ENCODE peak calls at places on chromosome X, in seven cellular contexts. C is lower leg skin; V is fibroblast of mammary gland; I is kidney epithelial cell; R is CD4-positive, CD25-positive, alpha-beta regulatory T cell; O is astrocyte of the spinal cord; J is BJ. P is an unnamed sample.

GRCh38 chrX:340641-341423 is 22.2 kb upstream of the GTPBP6 start:
- DNase-seq in J (no peak), R (no peak), V (no peak), I (no peak), O (no peak), C (peak), P (no peak)

GRCh38 chrX:119512145-119512800 is 44.0 kb downstream of the SLC25A5 start:
- DNase-seq in C (peak), V (peak), O (peak), J (no peak), I (peak), R (no peak), P (peak)

GRCh38 chrX:19739683-19740082 is 147.7 kb downstream of the SH3KBP1 start:
- DNase-seq in I (no peak), C (no peak), O (peak), J (peak), V (peak), R (peak), P (peak)

GRCh38 chrX:154486396-154487207 is at the start of gene UBL4A:
- DNase-seq in V (peak), J (no peak), R (peak), C (no peak), O (peak), I (no peak), P (peak)

GRCh38 chrX:120790118-120790517 is 85.5 kb downstream of the CT47B1 start:
- DNase-seq in V (peak), C (no peak), R (no peak), I (peak), J (no peak), O (peak), P (peak)

GRCh38 chrX:33183366-33183765 is 28.0 kb downstream of the DMD start:
- DNase-seq in I (no peak), V (peak), O (peak), R (no peak), J (no peak), C (no peak), P (no peak)

GRCh38 chrX:150763810-150764209 is 70.6 kb downstream of the MTMR1 start:
- DNase-seq in I (no peak), V (no peak), O (no peak), R (no peak), J (no peak), C (no peak), P (peak)

GRCh38 chrX:110173192-110174175 is 144.4 kb downstream of the AMMECR1 start:
- DNase-seq in V (peak), J (no peak), C (no peak), O (no peak), I (no peak), R (no peak), P (peak)

GRCh38 chrX:14865201-14865600 is 7.7 kb downstream of the FANCB start:
- DNase-seq in J (peak), R (no peak), V (peak), C (no peak), O (peak), I (no peak), P (no peak)

GRCh38 chrX:13248867-13249521 is 70.9 kb downstream of the ATXN3L start:
- DNase-seq in J (peak), V (peak), C (no peak), I (no peak), R (no peak), O (no peak), P (no peak)

GRCh38 chrX:153993978-153994377 is 21.4 kb downstream of the TMEM187 start:
- DNase-seq in O (no peak), V (no peak), C (no peak), J (no peak), R (no peak), I (no peak), P (no peak)

GRCh38 chrX:10611441-10612090 is 8.8 kb downstream of the MID1 start:
- DNase-seq in V (peak), O (no peak), I (no peak), J (no peak), R (no peak), C (no peak), P (no peak)

GRCh38 chrX:373641-374471 is 12.9 kb downstream of the PPP2R3B start:
- DNase-seq in V (no peak), O (peak), I (no peak), C (no peak), R (no peak), J (no peak), P (peak)

GRCh38 chrX:15664487-15665444 is at the start of gene CLTRN:
- DNase-seq in R (no peak), C (no peak), J (no peak), V (no peak), O (no peak), I (no peak), P (peak)

GRCh38 chrX:85017721-85018120 is 14.0 kb downstream of the APOOL start:
- DNase-seq in V (peak), J (no peak), I (no peak), O (peak), C (no peak), R (no peak), P (no peak)

GRCh38 chrX:71640002-71640401 is 21.7 kb upstream of the CXCR3 start:
- DNase-seq in O (no peak), V (no peak), I (no peak), J (no peak), R (no peak), C (no peak), P (no peak)

GRCh38 chrX:17098516-17099247 is 152.2 kb downstream of the REPS2 start:
- DNase-seq in V (no peak), J (no peak), R (no peak), C (no peak), I (no peak), O (no peak), P (no peak)

GRCh38 chrX:21658152-21658737 is at the start of gene KLHL34:
- DNase-seq in I (no peak), C (no peak), R (no peak), O (no peak), J (no peak), V (no peak), P (no peak)

GRCh38 chrX:40318796-40319195 is 221.0 kb upstream of the BCOR start:
- DNase-seq in O (no peak), I (no peak), V (no peak), J (no peak), C (peak), R (no peak), P (no peak)

GRCh38 chrX:150152036-150152435 is 211.1 kb upstream of the MAMLD1 start:
- DNase-seq in J (no peak), I (no peak), O (no peak), V (no peak), C (peak), R (no peak), P (no peak)

GRCh38 chrX:136176399-136176825 is 29.1 kb downstream of the FHL1 start:
- DNase-seq in J (peak), V (peak), I (peak), C (no peak), R (no peak), O (peak), P (peak)

GRCh38 chrX:38061335-38061734 is 55.0 kb downstream of the SYTL5 start:
- DNase-seq in V (peak), C (no peak), O (peak), I (no peak), R (no peak), J (no peak), P (peak)

GRCh38 chrX:136047001-136047642 is 61.9 kb downstream of the SLC9A6 start:
- DNase-seq in J (no peak), O (peak), R (no peak), C (no peak), I (no peak), V (peak), P (no peak)

GRCh38 chrX:30863969-30864368 is 25.1 kb downstream of the TAB3 start:
- DNase-seq in I (no peak), O (no peak), C (no peak), R (no peak), V (no peak), J (no peak), P (no peak)

GRCh38 chrX:123959281-123960063 is 2.0 kb upstream of the STAG2 start:
- DNase-seq in V (peak), C (peak), I (no peak), J (no peak), R (no peak), O (peak), P (peak)

GRCh38 chrX:154762529-154763296 is at the start of gene DKC1:
- DNase-seq in J (peak), O (peak), I (peak), V (peak), C (peak), R (peak), P (peak)

GRCh38 chrX:149629730-149630387 is 1.7 kb downstream of the TMEM185A start:
- DNase-seq in O (no peak), C (no peak), I (no peak), R (no peak), V (no peak), J (no peak), P (no peak)

DNA sequence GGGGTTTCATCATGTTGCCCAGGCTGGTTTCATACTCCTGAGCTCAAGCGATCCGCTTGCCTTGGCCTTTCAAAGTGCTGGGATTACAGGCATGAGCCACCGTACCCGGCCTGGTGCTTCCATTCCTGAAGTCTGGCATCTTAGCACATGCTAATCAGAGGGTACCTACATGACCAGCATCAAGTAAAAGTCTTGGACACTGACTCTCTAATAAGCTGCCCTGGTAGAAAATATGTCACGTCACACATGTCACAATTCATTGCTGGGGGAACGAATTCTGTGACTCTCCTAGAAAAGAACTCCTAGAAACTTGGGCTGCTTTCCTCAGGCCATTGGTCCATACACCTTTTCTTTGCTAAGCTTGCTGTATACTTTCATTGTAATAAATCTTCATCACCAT is 19.1 kb upstream of the XAGE2 start:
- DNase-seq in V (no peak), O (no peak), I (no peak), C (no peak), R (no peak), J (no peak), P (no peak)
- H3K4me3 ChIP-seq in V (no peak), O (no peak), I (no peak), C (no peak), R (no peak), J (no peak), P (no peak)

DNA sequence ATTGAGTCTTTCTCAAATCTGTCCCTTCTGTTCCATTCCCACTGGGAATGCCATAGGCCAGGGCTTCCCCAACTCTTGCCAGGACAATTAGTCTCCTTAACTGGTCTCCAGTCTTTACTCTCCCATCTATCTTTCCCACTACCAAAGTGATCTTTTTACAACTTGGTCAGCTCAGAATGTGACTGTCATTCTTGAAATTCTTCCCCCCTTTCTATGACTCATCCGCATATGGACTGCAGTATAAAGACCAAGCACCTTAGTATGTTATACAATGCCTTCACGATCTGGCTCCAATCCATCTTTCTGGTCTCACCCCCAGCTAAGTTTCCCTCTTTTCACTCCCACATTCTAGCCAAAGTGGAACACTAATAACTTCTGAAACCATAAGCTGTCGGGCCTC is 383.8 kb downstream of the OPHN1 start:
- DNase-seq in J (no peak), O (no peak), I (no peak), C (no peak), V (no peak), R (no peak), P (no peak)
- H3K4me3 ChIP-seq in J (no peak), O (no peak), I (no peak), C (no peak), V (no peak), R (no peak), P (no peak)

DNA sequence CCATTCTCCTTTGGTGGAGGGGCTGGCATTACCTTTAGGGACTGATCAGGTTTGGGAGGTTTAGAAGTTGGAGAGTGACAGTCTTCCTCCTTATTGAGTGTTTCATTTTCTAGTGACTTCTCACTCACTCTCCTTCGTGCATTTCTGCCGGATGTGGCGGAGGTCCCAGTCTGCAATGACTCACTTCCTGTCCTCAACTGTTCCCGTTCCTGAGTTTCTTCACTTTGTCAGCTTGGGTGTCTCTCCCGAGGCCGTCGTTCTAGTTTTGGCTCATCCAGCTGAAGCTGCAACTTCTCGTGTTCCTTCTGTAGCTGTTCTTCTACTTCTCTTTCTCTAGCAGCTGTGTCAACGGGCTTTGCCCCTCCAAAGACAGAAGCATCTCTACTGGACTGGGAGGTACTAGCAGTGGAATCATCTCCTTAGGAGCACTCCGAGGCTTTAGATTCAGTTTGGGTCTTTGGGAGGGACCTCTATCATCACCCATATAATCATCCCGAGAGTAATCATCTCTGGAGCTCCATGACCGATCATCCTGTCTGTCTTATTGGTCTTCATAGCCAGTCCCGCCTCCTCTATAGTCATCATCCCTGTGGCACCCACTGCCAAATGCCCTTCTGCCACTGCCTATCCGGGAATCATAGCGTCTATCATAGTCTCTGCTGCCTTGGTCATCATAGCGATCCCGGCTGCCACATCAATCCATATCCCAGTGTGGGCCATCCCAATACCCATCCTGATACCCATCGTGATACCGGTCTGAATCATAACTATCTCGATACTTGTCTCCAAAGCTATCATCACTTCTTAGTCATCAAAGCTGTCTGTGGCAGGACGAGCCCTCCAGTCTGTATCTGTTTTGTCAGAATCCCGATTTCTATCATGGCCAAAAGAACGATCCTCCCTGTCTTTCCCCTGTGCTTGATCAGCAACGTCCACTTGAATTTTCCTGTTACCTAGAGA is 35.3 kb upstream of the VSIG4 start:
- DNase-seq in O (no peak), V (peak), I (no peak), J (no peak), R (no peak), C (no peak), P (no peak)
- H3K4me3 ChIP-seq in O (no peak), V (no peak), I (no peak), J (no peak), R (peak), C (no peak), P (no peak)

GRCh38 chrX:77070108-77070918 is 376.9 kb upstream of the FGF16 start:
- DNase-seq in I (no peak), C (no peak), V (no peak), J (no peak), O (no peak), R (no peak), P (no peak)
- H3K4me3 ChIP-seq in I (no peak), C (no peak), V (no peak), J (no peak), O (no peak), R (no peak), P (no peak)

GRCh38 chrX:1468250-1468772 is 15.6 kb upstream of the ASMTL start:
- DNase-seq in O (peak), I (no peak), V (peak), J (no peak), R (peak), C (peak), P (peak)

GRCh38 chrX:1464282-1465131 is 11.8 kb upstream of the ASMTL start:
- DNase-seq in V (no peak), J (no peak), O (no peak), C (peak), I (no peak), R (no peak), P (no peak)

GRCh38 chrX:1465261-1466231 is 12.8 kb upstream of the ASMTL start:
- DNase-seq in C (peak), V (no peak), R (no peak), I (no peak), J (no peak), O (no peak), P (no peak)

GRCh38 chrX:1466232-1466661 is 13.5 kb upstream of the ASMTL start:
- DNase-seq in R (no peak), V (no peak), I (no peak), C (peak), O (no peak), J (no peak), P (no peak)

DNA sequence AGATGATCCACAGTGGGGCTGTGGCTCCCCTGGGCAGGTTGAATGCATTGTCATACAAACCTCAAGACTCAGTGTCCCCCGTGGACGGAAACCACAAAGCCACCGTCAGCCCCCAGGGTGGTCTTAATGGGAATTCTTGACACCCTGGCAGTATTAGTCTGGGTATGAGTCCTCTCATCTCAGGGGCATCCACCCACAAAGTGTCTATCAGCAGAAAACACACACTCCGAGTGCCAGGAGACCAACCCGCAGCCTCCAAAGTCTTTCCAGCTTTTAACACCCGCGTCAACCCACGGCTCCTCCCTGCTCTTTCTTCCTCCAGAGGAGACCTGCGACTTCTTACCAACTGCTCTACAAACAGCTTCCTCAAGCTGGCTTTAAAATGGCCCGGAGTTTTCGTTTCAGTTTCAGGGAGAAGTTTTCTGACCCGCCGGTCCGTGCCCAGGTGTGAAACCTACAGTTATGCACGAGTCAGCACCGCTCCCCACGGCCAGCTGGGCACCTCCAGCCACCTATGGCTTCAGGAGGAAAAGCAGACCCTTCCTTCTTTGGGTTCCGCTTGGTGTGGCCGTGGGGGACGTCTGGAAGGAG is 14.4 kb upstream of the ASMTL start:
- DNase-seq in R (no peak), O (no peak), I (no peak), J (no peak), C (peak), V (no peak), P (no peak)
- H3K4me3 ChIP-seq in R (peak), O (no peak), I (no peak), J (no peak), C (no peak), V (no peak), P (no peak)

DNA sequence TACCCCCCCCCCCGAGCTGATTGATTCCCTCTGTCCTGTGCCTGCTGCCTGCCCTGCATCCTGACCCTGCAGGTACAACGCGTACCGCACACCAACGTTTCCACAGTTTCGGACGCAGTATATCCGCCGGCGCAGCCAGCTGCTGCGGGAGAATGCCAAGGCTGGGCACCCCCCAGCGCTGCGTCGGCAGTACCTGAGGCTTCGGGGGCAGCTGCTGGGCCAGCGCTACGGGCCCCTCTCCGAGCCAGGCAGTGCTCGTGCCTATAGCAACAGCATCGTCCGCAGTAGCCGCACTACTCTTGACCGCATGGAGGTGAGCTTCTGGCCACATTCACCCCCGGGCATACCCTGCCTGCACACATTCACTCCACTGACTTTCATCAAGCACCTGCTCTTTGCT is 1.4 kb downstream of the WDR13 start:
- DNase-seq in I (no peak), J (no peak), C (no peak), O (no peak), V (no peak), R (no peak), P (no peak)
- H3K4me3 ChIP-seq in I (no peak), J (peak), C (no peak), O (peak), V (peak), R (no peak), P (peak)

GRCh38 chrX:134684956-134685355 is 26.7 kb upstream of the PLAC1 start:
- DNase-seq in O (no peak), R (no peak), V (no peak), J (no peak), I (no peak), C (no peak), P (peak)
- H3K4me3 ChIP-seq in O (no peak), R (no peak), V (no peak), J (no peak), I (no peak), C (no peak), P (no peak)

DNA sequence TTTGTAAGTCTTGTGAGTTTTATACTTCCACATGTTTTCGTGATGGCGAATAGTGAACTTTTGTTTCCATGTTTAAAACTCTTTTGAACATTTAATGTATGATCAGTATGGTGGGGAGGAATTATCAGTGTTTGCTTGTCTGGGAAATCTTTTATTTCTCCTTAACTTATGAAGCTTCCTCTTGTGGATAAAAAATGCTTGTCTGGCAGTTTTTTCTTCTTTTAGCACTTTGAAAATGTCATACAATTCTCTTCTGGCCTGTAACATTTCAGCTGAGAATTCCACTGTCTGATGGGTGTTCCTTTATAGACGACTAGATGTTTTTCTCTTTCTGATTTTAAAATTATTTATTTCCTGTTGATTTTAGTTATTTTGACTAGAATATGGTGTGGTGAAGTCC is 576.0 kb downstream of the DACH2 start:
- DNase-seq in V (no peak), I (no peak), J (no peak), C (no peak), R (no peak), O (no peak), P (no peak)
- H3K4me3 ChIP-seq in V (no peak), I (no peak), J (no peak), C (no peak), R (no peak), O (no peak), P (no peak)

P was measured in epithelial cell of esophagus.